ENCODE peak calls at places on chromosomes 11 and 22, in eight cellular contexts. G is stimulated activated naive CD4-positive, alpha-beta T cell; M is stimulated activated CD4-positive, alpha-beta T cell treated with anti-CD3 and anti-CD28 coated beads, Interleukin-2, amount 100 ng/mL, for 24 hours; T is NCI-H524 treated with DMSO at 0.1 percent for 48 hours; C is LHCN-M2; N is mucosa of descending colon; E is HEK293T; D is stimulated activated CD8-positive, alpha-beta memory T cell treated with anti-CD3 and anti-CD28 coated beads, Interleukin-7, amount 100 ng/mL, for 1 hour. K is an unnamed sample.
A peak's percentile ranks its signal among the peaks of the same experiment; 100 is the strongest.

GRCh38 chr22:36221799-36222751 is 17.3 kb downstream of the APOL2 start:
- DNase-seq in G (no peak), M (peak; percentile 52), T (no peak), C (no peak), N (no peak), E (peak; percentile 71), D (peak; percentile 34), K (no peak)

GRCh38 chr11:89201138-89201537 is 23.5 kb downstream of the TYR start:
- DNase-seq in G (no peak), M (no peak), T (no peak), C (no peak), N (no peak), E (no peak), D (no peak), K (no peak)

GRCh38 chr11:117931971-117932370 is 2.8 kb upstream of the TMPRSS13 start:
- DNase-seq in G (no peak), M (peak; percentile 48), T (no peak), C (no peak), N (no peak), E (no peak), D (no peak), K (no peak)

GRCh38 chr11:28520291-28520690 is 412.1 kb downstream of the METTL15 start:
- DNase-seq in G (no peak), M (no peak), T (no peak), C (no peak), N (no peak), E (no peak), D (no peak), K (no peak)

GRCh38 chr11:74037309-74037708 is 28.4 kb upstream of the UCP3 start:
- DNase-seq in G (no peak), M (no peak), T (no peak), C (peak; percentile 15), N (no peak), E (no peak), D (no peak), K (no peak)

GRCh38 chr22:29028468-29028867 is 33.2 kb downstream of the C22orf31 start:
- DNase-seq in G (no peak), M (no peak), T (no peak), C (peak; percentile 19), N (no peak), E (no peak), D (no peak), K (no peak)

GRCh38 chr11:85236211-85236610 is 390.9 kb downstream of the DLG2 start:
- DNase-seq in G (no peak), M (no peak), T (no peak), C (no peak), N (no peak), E (no peak), D (no peak), K (no peak)

GRCh38 chr22:45645526-45646414 is 25.9 kb upstream of the ATXN10 start:
- DNase-seq in G (peak; percentile 45), M (peak; percentile 84), T (peak; percentile 2), C (peak; percentile 23), N (peak; percentile 73), E (peak; percentile 91), D (peak; percentile 62), K (peak; percentile 23)

K was measured in SJCRH30.